ENCODE peak calls at places on chromosomes 1 and 21, in ten cellular contexts. J is progenitor cell of endocrine pancreas; K is Calu3; S is heart left ventricle; G is activated CD8-positive, alpha-beta T cell treated with anti-CD3 and anti-CD28 coated beads for 36 hours; O is psoas muscle; Q is bronchial epithelial cell; V is cardiac muscle cell; L is fibroblast of lung; N is neural crest cell. Y is an unnamed sample.

GRCh38 chr1:31182352-31182751 is 57.3 kb downstream of the NKAIN1 start:
- DNase-seq in J (peak), K (peak), S (peak), G (peak), O (peak), Q (peak), V (peak), L (peak), N (peak), Y (peak)

GRCh38 chr1:220487297-220487820 is 40.6 kb upstream of the MARK1 start:
- DNase-seq in J (no peak), K (peak), S (no peak), G (peak), O (no peak), Q (peak), V (no peak), L (peak), N (peak), Y (no peak)

GRCh38 chr1:9281907-9282306 is 10.8 kb upstream of the SPSB1 start:
- DNase-seq in J (no peak), K (no peak), S (peak), G (no peak), O (peak), Q (no peak), V (no peak), L (no peak), N (no peak), Y (no peak)

GRCh38 chr21:36881223-36881622 is 85.2 kb downstream of the HLCS start:
- DNase-seq in J (no peak), K (no peak), S (no peak), G (no peak), O (no peak), Q (no peak), V (no peak), L (peak), N (no peak), Y (no peak)

GRCh38 chr1:39952359-39953110 is 2.4 kb upstream of the MFSD2A start:
- DNase-seq in J (no peak), K (peak), S (no peak), G (no peak), O (no peak), Q (no peak), V (no peak), L (peak), N (no peak), Y (no peak)

GRCh38 chr1:245213066-245213465 is 58.3 kb downstream of the KIF26B start:
- DNase-seq in J (no peak), K (no peak), S (no peak), G (no peak), O (no peak), Q (no peak), V (no peak), L (no peak), N (no peak), Y (no peak)

GRCh38 chr1:228270032-228270431 is 62.2 kb downstream of the OBSCN start:
- DNase-seq in J (no peak), K (no peak), S (no peak), G (no peak), O (no peak), Q (peak), V (no peak), L (peak), N (no peak), Y (no peak)

GRCh38 chr1:228216371-228217320 is 8.8 kb downstream of the OBSCN start:
- DNase-seq in J (no peak), K (no peak), S (peak), G (no peak), O (peak), Q (no peak), V (no peak), L (no peak), N (no peak), Y (peak)

GRCh38 chr1:8629241-8630091 is 188.0 kb downstream of the RERE start:
- DNase-seq in J (no peak), K (no peak), S (no peak), G (no peak), O (no peak), Q (no peak), V (peak), L (peak), N (no peak), Y (no peak)

GRCh38 chr1:218299416-218299815 is 14.3 kb downstream of the RRP15 start:
- DNase-seq in J (no peak), K (no peak), S (no peak), G (no peak), O (no peak), Q (peak), V (peak), L (peak), N (no peak), Y (no peak)

GRCh38 chr1:8712413-8713229 is 104.8 kb downstream of the RERE start:
- DNase-seq in J (no peak), K (no peak), S (no peak), G (no peak), O (no peak), Q (peak), V (peak), L (peak), N (no peak), Y (no peak)

GRCh38 chr1:238111521-238111920 is 220.8 kb upstream of the ZP4 start:
- DNase-seq in J (no peak), K (no peak), S (no peak), G (no peak), O (no peak), Q (no peak), V (no peak), L (no peak), N (no peak), Y (no peak)

GRCh38 chr21:25717491-25718139 is 17.1 kb downstream of the ATP5PF start:
- DNase-seq in J (no peak), K (no peak), S (no peak), G (no peak), O (no peak), Q (peak), V (peak), L (peak), N (no peak), Y (no peak)

GRCh38 chr1:246569248-246570238 is 3.3 kb downstream of the CNST start:
- DNase-seq in J (no peak), K (no peak), S (no peak), G (peak), O (no peak), Q (peak), V (no peak), L (no peak), N (no peak), Y (no peak)

GRCh38 chr1:36386262-36387140 is 777 bp upstream of the STK40 start:
- DNase-seq in J (peak), K (peak), S (peak), G (peak), O (peak), Q (peak), V (peak), L (peak), N (peak), Y (peak)

GRCh38 chr1:59071289-59071688 is 225.6 kb upstream of the FGGY start:
- DNase-seq in J (no peak), K (peak), S (no peak), G (peak), O (no peak), Q (no peak), V (no peak), L (no peak), N (no peak), Y (no peak)

GRCh38 chr21:25506268-25506667 is 101.0 kb downstream of the MRPL39 start:
- DNase-seq in J (no peak), K (no peak), S (no peak), G (no peak), O (no peak), Q (no peak), V (no peak), L (no peak), N (no peak), Y (no peak)

GRCh38 chr1:186807162-186807561 is 21.6 kb upstream of the PLA2G4A start:
- DNase-seq in J (no peak), K (no peak), S (no peak), G (no peak), O (no peak), Q (no peak), V (no peak), L (no peak), N (no peak), Y (no peak)

GRCh38 chr1:240295811-240296210 is 204.1 kb downstream of the FMN2 start:
- DNase-seq in J (no peak), K (no peak), S (no peak), G (no peak), O (no peak), Q (no peak), V (no peak), L (peak), N (no peak), Y (no peak)

GRCh38 chr1:71587961-71588360 is 507.1 kb upstream of the ZRANB2 start:
- DNase-seq in J (no peak), K (no peak), S (no peak), G (no peak), O (no peak), Q (peak), V (peak), L (peak), N (no peak), Y (no peak)

GRCh38 chr1:20724364-20725188 is 6.8 kb upstream of the KIF17 start:
- DNase-seq in J (no peak), K (no peak), S (no peak), G (no peak), O (peak), Q (no peak), V (no peak), L (no peak), N (no peak), Y (no peak)

GRCh38 chr21:34166468-34166867 is 93.1 kb downstream of the MRPS6 start:
- DNase-seq in J (no peak), K (peak), S (no peak), G (peak), O (no peak), Q (no peak), V (no peak), L (peak), N (no peak), Y (no peak)

GRCh38 chr1:19081218-19081893 is 124.9 kb upstream of the IFFO2 start:
- DNase-seq in J (no peak), K (no peak), S (no peak), G (no peak), O (peak), Q (peak), V (no peak), L (peak), N (no peak), Y (no peak)

GRCh38 chr1:206025283-206025820 is 1.7 kb upstream of the CTSE start:
- DNase-seq in J (no peak), K (no peak), S (no peak), G (no peak), O (no peak), Q (peak), V (no peak), L (peak), N (no peak), Y (no peak)

GRCh38 chr1:236020359-236021000 is 44.4 kb downstream of the NID1 start:
- DNase-seq in J (no peak), K (no peak), S (no peak), G (no peak), O (no peak), Q (no peak), V (no peak), L (no peak), N (no peak), Y (no peak)

GRCh38 chr1:94993931-94994645 is 67.2 kb upstream of the CNN3 start:
- DNase-seq in J (no peak), K (no peak), S (no peak), G (no peak), O (no peak), Q (no peak), V (no peak), L (peak), N (no peak), Y (no peak)

GRCh38 chr1:195053478-195053877 is 1554.8 kb downstream of the KCNT2 start:
- DNase-seq in J (no peak), K (no peak), S (no peak), G (no peak), O (no peak), Q (no peak), V (no peak), L (peak), N (no peak), Y (no peak)

GRCh38 chr1:202964755-202965440 is 2.2 kb downstream of the CYB5R1 start:
- DNase-seq in J (no peak), K (no peak), S (no peak), G (no peak), O (peak), Q (peak), V (no peak), L (peak), N (no peak), Y (no peak)

GRCh38 chr1:34844252-34844634 is 15.3 kb downstream of the SMIM12 start:
- DNase-seq in J (no peak), K (no peak), S (no peak), G (no peak), O (no peak), Q (peak), V (no peak), L (no peak), N (peak), Y (no peak)

GRCh38 chr1:203306970-203307541 is 1.7 kb downstream of the BTG2 start:
- DNase-seq in J (no peak), K (no peak), S (peak), G (peak), O (peak), Q (no peak), V (no peak), L (peak), N (no peak), Y (no peak)

GRCh38 chr21:38950388-38951094 is 144.8 kb downstream of the ETS2 start:
- DNase-seq in J (no peak), K (peak), S (no peak), G (no peak), O (no peak), Q (peak), V (no peak), L (no peak), N (no peak), Y (no peak)

GRCh38 chr1:231040019-231040799 is at the start of gene FAM89A:
- DNase-seq in J (peak), K (peak), S (peak), G (peak), O (peak), Q (no peak), V (peak), L (no peak), N (peak), Y (peak)

GRCh38 chr1:114462341-114462740 is 48.7 kb downstream of the TRIM33 start:
- DNase-seq in J (no peak), K (no peak), S (no peak), G (no peak), O (no peak), Q (no peak), V (no peak), L (no peak), N (no peak), Y (no peak)

GRCh38 chr1:186531561-186532165 is 70.7 kb upstream of the PDC start:
- DNase-seq in J (no peak), K (no peak), S (no peak), G (no peak), O (no peak), Q (peak), V (no peak), L (peak), N (no peak), Y (no peak)

GRCh38 chr1:149848340-149848771 is 51.0 kb upstream of the BOLA1 start:
- DNase-seq in J (no peak), K (no peak), S (no peak), G (no peak), O (no peak), Q (peak), V (no peak), L (no peak), N (peak), Y (no peak)

GRCh38 chr21:28216976-28217523 is 775.6 kb downstream of the LTN1 start:
- DNase-seq in J (no peak), K (no peak), S (no peak), G (no peak), O (no peak), Q (peak), V (no peak), L (no peak), N (no peak), Y (no peak)

GRCh38 chr1:84840346-84840745 is 52.7 kb downstream of the LPAR3 start:
- DNase-seq in J (no peak), K (no peak), S (no peak), G (no peak), O (no peak), Q (no peak), V (no peak), L (no peak), N (no peak), Y (no peak)

GRCh38 chr1:168736450-168736980 is 7.5 kb upstream of the DPT start:
- DNase-seq in J (no peak), K (no peak), S (no peak), G (no peak), O (no peak), Q (no peak), V (no peak), L (no peak), N (no peak), Y (no peak)

GRCh38 chr1:145855426-145855948 is 3.4 kb downstream of the PIAS3 start:
- DNase-seq in J (no peak), K (no peak), S (no peak), G (no peak), O (no peak), Q (no peak), V (no peak), L (no peak), N (no peak), Y (no peak)
- TF ChIP-seq CTCF in J (no peak), K (no peak), S (peak), G (no peak), O (no peak), Q (no peak), V (peak), L (peak), N (no peak), Y (no peak)

DNA sequence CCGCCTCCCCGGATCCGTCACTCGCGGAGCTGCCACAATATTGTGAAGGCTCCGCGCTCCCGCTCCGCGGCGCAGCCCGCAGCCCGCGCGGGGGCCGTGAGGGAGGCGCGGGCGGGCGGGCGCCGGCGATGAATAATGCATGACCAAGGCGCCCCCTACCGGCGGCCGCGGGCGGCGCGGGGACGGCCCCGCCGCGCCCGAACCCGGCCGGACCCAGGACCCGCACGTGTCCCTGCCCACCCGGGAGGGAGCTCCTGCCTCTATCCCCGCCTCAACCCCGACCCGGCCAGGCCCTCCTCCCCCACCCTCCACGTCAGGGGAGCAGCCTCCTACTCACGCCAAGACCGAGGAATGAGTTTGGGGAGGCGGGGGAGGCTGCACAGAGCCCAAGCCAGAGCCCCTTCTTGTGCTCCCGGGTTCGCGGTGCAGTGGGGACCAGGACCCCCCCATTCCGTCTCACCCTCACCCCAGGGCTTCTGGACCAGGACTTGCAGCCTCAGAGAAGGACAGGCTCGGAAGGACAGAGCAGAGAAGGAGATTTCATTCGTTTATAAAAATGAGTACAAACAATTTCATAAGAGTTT is 70.8 kb upstream of the CASZ1 start:
- DNase-seq in J (peak), K (peak), S (peak), G (peak), O (peak), Q (no peak), V (peak), L (peak), N (peak), Y (no peak)
- TF ChIP-seq CTCF in J (peak), K (peak), S (peak), G (peak), O (peak), Q (peak), V (peak), L (peak), N (peak), Y (peak)

GRCh38 chr21:44929242-44929798 is 8.6 kb upstream of the ITGB2 start:
- DNase-seq in J (no peak), K (no peak), S (peak), G (no peak), O (peak), Q (no peak), V (no peak), L (no peak), N (no peak), Y (no peak)

GRCh38 chr21:44927259-44927586 is 6.5 kb upstream of the ITGB2 start:
- DNase-seq in J (no peak), K (no peak), S (no peak), G (no peak), O (peak), Q (no peak), V (no peak), L (no peak), N (no peak), Y (no peak)

GRCh38 chr21:44929799-44930542 is 9.3 kb upstream of the ITGB2 start:
- DNase-seq in J (no peak), K (no peak), S (peak), G (no peak), O (peak), Q (no peak), V (no peak), L (no peak), N (no peak), Y (no peak)

GRCh38 chr21:44926364-44927101 is 5.8 kb upstream of the ITGB2 start:
- DNase-seq in J (no peak), K (no peak), S (no peak), G (peak), O (peak), Q (peak), V (no peak), L (peak), N (no peak), Y (no peak)

DNA sequence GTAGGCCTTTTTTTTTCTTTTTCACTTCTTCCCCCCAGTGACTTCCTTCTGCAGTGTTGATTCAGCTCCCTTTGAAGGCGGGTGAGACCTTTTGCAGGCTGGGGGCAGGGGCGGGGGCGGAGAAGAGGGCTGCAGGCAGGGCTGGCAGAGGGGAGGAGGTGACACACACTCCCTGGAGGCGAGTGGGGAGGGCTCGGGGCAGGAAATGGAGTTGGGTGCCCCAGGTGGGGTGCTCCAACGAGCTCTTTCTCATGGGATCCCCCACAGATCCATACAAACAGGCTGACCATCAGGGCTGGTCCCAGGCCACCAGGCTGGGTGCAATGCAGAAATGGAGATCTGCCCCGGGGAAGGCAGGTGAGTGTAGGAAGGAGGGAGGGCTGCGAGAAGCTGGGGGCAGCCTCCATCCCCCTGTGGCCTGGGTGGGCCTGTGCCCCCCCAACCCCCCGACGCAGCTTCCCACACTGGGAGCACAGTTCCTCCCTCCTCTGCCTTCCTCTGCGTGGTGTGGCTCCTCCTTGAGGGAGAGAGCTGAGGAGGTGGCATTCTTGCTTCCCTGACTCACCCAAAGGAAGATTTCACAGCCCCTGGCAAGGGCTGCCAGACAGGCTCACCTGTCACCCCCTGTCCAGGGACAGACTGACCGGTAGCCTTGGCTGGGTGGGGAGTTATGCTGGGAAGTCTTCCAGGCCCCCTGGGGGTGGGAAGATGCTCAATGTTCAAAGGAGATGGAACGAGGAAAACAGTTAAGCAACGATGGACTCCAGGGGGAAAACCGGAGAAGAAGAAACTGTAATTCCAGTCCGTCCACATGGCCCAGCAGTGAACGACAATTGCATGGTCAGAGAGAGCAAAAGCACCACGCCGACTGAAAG is 7.1 kb upstream of the ITGB2 start:
- DNase-seq in J (no peak), K (peak), S (peak), G (peak), O (peak), Q (peak), V (no peak), L (peak), N (no peak), Y (no peak)
- TF ChIP-seq CTCF in J (no peak), K (no peak), S (no peak), G (no peak), O (no peak), Q (peak), V (peak), L (no peak), N (no peak), Y (no peak)

DNA sequence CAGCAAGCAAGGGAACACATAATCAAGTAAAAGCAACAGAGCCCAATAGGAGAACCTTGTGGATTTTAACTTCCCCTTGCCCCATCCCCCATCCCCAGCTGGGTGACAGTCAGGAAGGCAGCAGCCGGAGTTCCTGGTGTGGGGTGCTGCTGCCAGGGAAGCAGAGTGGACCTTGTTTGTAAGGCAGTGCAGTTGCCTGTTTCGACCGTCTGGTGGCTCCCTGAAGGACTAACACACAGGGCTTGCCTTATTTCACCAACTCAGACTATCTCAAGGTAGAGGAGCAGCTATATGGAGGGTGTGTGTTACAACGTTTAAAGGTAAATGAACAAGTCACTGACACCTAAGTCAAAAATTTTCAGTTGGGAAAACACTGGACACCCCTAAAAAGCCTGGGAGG is 6.6 kb downstream of the KRTAP10-8 start:
- DNase-seq in J (no peak), K (no peak), S (peak), G (peak), O (peak), Q (no peak), V (no peak), L (peak), N (no peak), Y (peak)
- TF ChIP-seq CTCF in J (peak), K (no peak), S (peak), G (no peak), O (peak), Q (no peak), V (no peak), L (no peak), N (peak), Y (peak)

Y was measured in osteocyte.